ENCODE peak calls at places on chromosomes 11 and 22, in seven cellular contexts. B, S, A, X, E, T and V are unnamed samples.

GRCh38 chr11:123434262-123434661 is 4.2 kb downstream of the GRAMD1B start:
- DNase-seq in B (peak; percentile 46), S (no peak), A (no peak), X (peak; percentile 30), E (no peak), T (peak; percentile 28), V (no peak)

GRCh38 chr11:1913271-1914060 is 6.0 kb upstream of the TNNT3 start:
- DNase-seq in B (no peak), S (no peak), A (no peak), X (no peak), E (no peak), T (no peak), V (no peak)

GRCh38 chr22:33020721-33021120 is 37.5 kb downstream of the SYN3 start:
- DNase-seq in B (no peak), S (no peak), A (no peak), X (no peak), E (no peak), T (no peak), V (no peak)

GRCh38 chr11:110349109-110349996 is 52.9 kb upstream of the RDX start:
- DNase-seq in B (no peak), S (no peak), A (no peak), X (no peak), E (no peak), T (peak; percentile 16), V (no peak)

GRCh38 chr11:45468265-45468856 is 182.2 kb upstream of the SYT13 start:
- DNase-seq in B (peak; percentile 39), S (no peak), A (no peak), X (no peak), E (no peak), T (peak; percentile 56), V (peak; percentile 40)

GRCh38 chr11:66070604-66071325 is 693 bp downstream of the PACS1 start:
- DNase-seq in B (peak; percentile 60), S (peak; percentile 45), A (peak; percentile 63), X (no peak), E (peak; percentile 40), T (peak; percentile 50), V (peak; percentile 65)

GRCh38 chr22:47277511-47277910 is 515.1 kb downstream of the TBC1D22A start:
- DNase-seq in B (no peak), S (no peak), A (no peak), X (no peak), E (no peak), T (no peak), V (no peak)

GRCh38 chr22:27628891-27629631 is 172.5 kb downstream of the MN1 start:
- DNase-seq in B (no peak), S (no peak), A (no peak), X (no peak), E (peak; percentile 24), T (no peak), V (peak; percentile 44)

GRCh38 chr11:96267001-96267489 is 76.0 kb downstream of the MAML2 start:
- DNase-seq in B (peak; percentile 48), S (no peak), A (no peak), X (no peak), E (no peak), T (no peak), V (no peak)

GRCh38 chr11:131977854-131978253 is 607.4 kb downstream of the NTM start:
- DNase-seq in B (peak; percentile 78), S (no peak), A (no peak), X (no peak), E (no peak), T (peak; percentile 81), V (no peak)

GRCh38 chr11:107427569-107428180 is 29.9 kb downstream of the CWF19L2 start:
- DNase-seq in B (no peak), S (no peak), A (no peak), X (no peak), E (no peak), T (no peak), V (no peak)

GRCh38 chr11:97963528-97964331 is 1057.0 kb upstream of the CNTN5 start:
- DNase-seq in B (peak; percentile 27), S (no peak), A (no peak), X (no peak), E (no peak), T (peak; percentile 49), V (no peak)

GRCh38 chr11:23217072-23217471 is 356.8 kb upstream of the CCDC179 start:
- DNase-seq in B (no peak), S (no peak), A (no peak), X (no peak), E (no peak), T (no peak), V (no peak)

GRCh38 chr11:16881074-16881709 is 133.0 kb downstream of the PLEKHA7 start:
- DNase-seq in B (peak; percentile 64), S (no peak), A (peak; percentile 76), X (peak; percentile 60), E (no peak), T (peak; percentile 55), V (peak; percentile 27)

GRCh38 chr11:124409906-124410305 is 11.1 kb upstream of the OR8B3 start:
- DNase-seq in B (no peak), S (no peak), A (no peak), X (no peak), E (no peak), T (no peak), V (no peak)

GRCh38 chr22:29344137-29344536 is 28.6 kb upstream of the RASL10A start:
- DNase-seq in B (peak; percentile 93), S (no peak), A (peak; percentile 88), X (peak; percentile 97), E (peak; percentile 62), T (peak; percentile 98), V (peak; percentile 61)

GRCh38 chr11:115699326-115699725 is 195.1 kb upstream of the CADM1 start:
- DNase-seq in B (no peak), S (no peak), A (no peak), X (no peak), E (no peak), T (no peak), V (no peak)

GRCh38 chr22:19656541-19657251 is 57.6 kb upstream of the SEPTIN5 start:
- DNase-seq in B (no peak), S (no peak), A (no peak), X (no peak), E (no peak), T (no peak), V (no peak)

GRCh38 chr11:45918331-45918941 is 759 bp upstream of the PEX16 start:
- DNase-seq in B (peak; percentile 70), S (peak; percentile 77), A (peak; percentile 87), X (peak; percentile 31), E (peak; percentile 89), T (peak; percentile 76), V (peak; percentile 84)